ENCODE peak calls at places on chromosome 21, in seven cellular contexts. H, W, V, T, K, L and A are unnamed samples. For H3K79me1, the result is how much of the 10 kb centered on the place peaks cover.

GRCh38 chr21:26934383-26934782 is 32.5 kb downstream of the ADAMTS5 start:
- DNase-seq in W (no peak), L (no peak), K (no peak), H (no peak), T (no peak), V (no peak), A (no peak)

GRCh38 chr21:38280446-38280845 is 23.7 kb downstream of the KCNJ15 start:
- DNase-seq in L (no peak), K (no peak), V (no peak), H (peak), W (no peak), T (no peak), A (no peak)

GRCh38 chr21:21715286-21715969 is 717.2 kb downstream of the NCAM2 start:
- DNase-seq in L (no peak), W (no peak), H (peak), K (peak), T (no peak), V (no peak), A (peak)

GRCh38 chr21:26116456-26117011 is 54.0 kb downstream of the APP start:
- DNase-seq in V (no peak), W (no peak), T (peak), H (peak), L (no peak), K (no peak), A (peak)

GRCh38 chr21:28118570-28118969 is 874.1 kb downstream of the LTN1 start:
- DNase-seq in L (no peak), H (no peak), W (no peak), K (no peak), T (no peak), V (no peak), A (no peak)

GRCh38 chr21:17848228-17848627 is 29.1 kb upstream of the C21orf91 start:
- DNase-seq in K (peak), L (no peak), T (no peak), V (no peak), H (peak), W (no peak), A (no peak)

GRCh38 chr21:32184059-32184458 is 94.8 kb downstream of the MIS18A start:
- DNase-seq in W (no peak), K (no peak), T (no peak), V (no peak), L (no peak), H (no peak), A (peak)

GRCh38 chr21:28150778-28151177 is 841.9 kb downstream of the LTN1 start:
- DNase-seq in T (peak), W (no peak), L (no peak), K (peak), V (no peak), H (peak), A (no peak)

GRCh38 chr21:38303300-38303699 is 46.5 kb downstream of the KCNJ15 start:
- DNase-seq in W (no peak), K (peak), L (no peak), T (no peak), V (no peak), H (peak), A (no peak)

GRCh38 chr21:20874202-20874601 is 124.0 kb upstream of the NCAM2 start:
- DNase-seq in L (no peak), H (no peak), W (no peak), K (no peak), T (no peak), V (no peak), A (no peak)

GRCh38 chr21:35026617-35027557 is 22.2 kb downstream of the RUNX1 start:
- DNase-seq in H (peak), T (no peak), V (peak), W (peak), L (no peak), K (peak), A (peak)

GRCh38 chr21:30988706-30989105 is 49.6 kb downstream of the KRTAP19-8 start:
- DNase-seq in W (no peak), T (no peak), L (no peak), V (no peak), H (no peak), K (no peak), A (no peak)

GRCh38 chr21:35136106-35136505 is 87.0 kb upstream of the RUNX1 start:
- DNase-seq in H (no peak), L (no peak), T (no peak), W (no peak), V (no peak), K (no peak), A (no peak)

GRCh38 chr21:35375115-35375514 is 326.0 kb upstream of the RUNX1 start:
- DNase-seq in K (peak), H (peak), L (no peak), W (no peak), V (no peak), T (peak), A (no peak)

GRCh38 chr21:17585875-17586450 is 26.7 kb downstream of the BTG3 start:
- DNase-seq in V (no peak), K (peak), T (peak), L (no peak), W (peak), H (peak), A (peak)

GRCh38 chr21:31184462-31184861 is 146.2 kb upstream of the KRTAP19-8 start:
- DNase-seq in T (no peak), W (no peak), L (no peak), H (no peak), K (no peak), V (no peak), A (peak)

GRCh38 chr21:36694041-36694515 is 4.8 kb upstream of the SIM2 start:
- DNase-seq in T (no peak), L (no peak), V (no peak), W (no peak), K (no peak), H (peak), A (peak)

GRCh38 chr21:36980280-36981048 is 14.0 kb upstream of the HLCS start:
- DNase-seq in W (no peak), H (no peak), T (no peak), V (peak), K (peak), L (no peak), A (no peak)

GRCh38 chr21:21010228-21010627 is 12.0 kb downstream of the NCAM2 start:
- DNase-seq in V (no peak), H (no peak), K (no peak), T (no peak), W (no peak), L (no peak), A (no peak)

GRCh38 chr21:36744560-36745231 is 45.8 kb downstream of the SIM2 start:
- DNase-seq in K (no peak), T (no peak), H (no peak), V (no peak), L (no peak), W (no peak), A (no peak)

GRCh38 chr21:27359141-27359540 is 392.3 kb upstream of the ADAMTS5 start:
- DNase-seq in W (no peak), K (peak), L (no peak), V (no peak), H (peak), T (no peak), A (no peak)

GRCh38 chr21:17538576-17538975 is 25.7 kb downstream of the CXADR start:
- DNase-seq in W (no peak), K (no peak), L (no peak), T (no peak), V (no peak), H (no peak), A (no peak)

GRCh38 chr21:37870229-37870628 is 46.0 kb downstream of the KCNJ6 start:
- DNase-seq in V (no peak), H (no peak), K (no peak), T (no peak), W (no peak), L (no peak), A (no peak)

GRCh38 chr21:38359835-38360234 is 103.0 kb downstream of the KCNJ15 start:
- DNase-seq in T (no peak), W (no peak), H (no peak), V (no peak), L (no peak), K (no peak), A (no peak)

GRCh38 chr21:39867198-39867650 is at the start of gene PCP4:
- DNase-seq in H (no peak), L (peak), K (no peak), W (peak), V (peak), T (peak), A (peak)

GRCh38 chr21:15729346-15729673 is 472 bp upstream of the USP25 start:
- DNase-seq in W (no peak), T (no peak), L (no peak), K (no peak), H (peak), V (no peak), A (peak)

GRCh38 chr21:36691539-36692124 is 7.3 kb upstream of the SIM2 start:
- DNase-seq in V (no peak), T (peak), L (no peak), H (peak), W (no peak), K (no peak), A (peak)

GRCh38 chr21:42834730-42835191 is 44.6 kb downstream of the WDR4 start:
- DNase-seq in H (no peak), L (no peak), K (no peak), W (no peak), T (no peak), V (no peak), A (no peak)
- H4K8ac ChIP-seq in H (no peak), L (no peak), K (no peak), W (no peak), T (no peak), V (no peak), A (no peak)

GRCh38 chr21:44749759-44750674 is 38.6 kb upstream of the TSPEAR start:
- DNase-seq in V (no peak), L (no peak), T (no peak), H (no peak), W (no peak), K (no peak), A (no peak)
- H3K79me1 ChIP-seq in V (under half), L (under half), T (under half), H (under half), W (under half), K (under half), A (under half)

GRCh38 chr21:41530366-41530765 is 22.4 kb upstream of the TMPRSS2 start:
- DNase-seq in V (no peak), T (no peak), H (no peak), K (no peak), L (no peak), W (no peak), A (no peak)
- H4K8ac ChIP-seq in V (no peak), T (no peak), H (no peak), K (no peak), L (no peak), W (no peak), A (no peak)

GRCh38 chr21:46119565-46120271 is 21.8 kb downstream of the COL6A2 start:
- DNase-seq in H (no peak), L (no peak), T (no peak), W (no peak), K (no peak), V (peak), A (no peak)
- H3K79me1 ChIP-seq in H (half or more), L (under half), T (under half), W (under half), K (half or more), V (under half), A (under half)

DNA sequence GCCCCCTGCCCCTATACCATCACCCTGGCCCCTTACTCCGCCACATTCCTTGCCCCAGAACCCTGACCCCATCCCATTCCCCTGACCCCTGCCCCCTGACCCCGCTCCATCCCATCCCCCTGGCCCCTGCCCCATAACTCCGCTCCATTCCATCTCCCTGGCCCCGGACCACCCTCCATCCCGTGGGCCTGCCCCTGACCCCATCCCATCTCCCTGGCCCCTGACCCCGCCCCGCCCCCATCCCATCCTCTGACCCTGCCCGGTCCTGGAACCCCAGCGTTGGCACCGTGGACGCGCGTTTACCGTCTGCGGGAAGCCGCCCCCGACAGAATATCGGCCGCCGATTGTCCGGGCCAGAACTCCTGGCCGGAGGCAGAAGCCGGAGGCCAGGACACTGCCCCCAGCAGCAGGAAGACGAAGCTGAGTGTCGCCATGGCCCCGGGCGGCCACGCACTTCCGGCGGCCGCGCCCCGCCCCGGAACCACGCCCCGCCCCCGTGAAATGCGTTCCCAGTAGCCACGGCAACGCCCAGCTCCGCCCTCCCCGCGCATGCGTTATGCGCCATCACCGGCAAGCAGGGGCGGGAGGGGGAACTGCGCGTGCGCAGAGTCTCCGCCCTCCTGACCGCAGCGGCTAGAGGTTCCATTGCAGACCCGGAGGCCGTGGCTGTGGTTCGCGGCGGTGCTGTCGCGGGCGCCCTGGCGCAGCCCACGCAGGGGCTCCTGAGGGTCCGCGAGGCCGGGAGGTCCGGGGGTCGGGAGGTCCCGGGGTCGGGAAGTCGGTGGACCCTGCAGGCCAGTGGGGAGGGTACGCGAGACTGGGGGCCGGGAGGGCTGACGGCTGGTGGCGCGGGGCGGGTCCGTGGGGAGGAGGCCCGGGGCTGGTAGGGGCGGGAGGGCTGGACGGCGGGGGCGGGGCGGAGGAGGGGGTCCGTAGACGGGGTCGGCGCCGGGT is at the start of gene POFUT2:
- DNase-seq in L (peak), T (peak), K (peak), W (peak), H (peak), V (peak), A (peak)
- H4K8ac ChIP-seq in L (peak), T (peak), K (peak), W (no peak), H (no peak), V (no peak), A (no peak)

DNA sequence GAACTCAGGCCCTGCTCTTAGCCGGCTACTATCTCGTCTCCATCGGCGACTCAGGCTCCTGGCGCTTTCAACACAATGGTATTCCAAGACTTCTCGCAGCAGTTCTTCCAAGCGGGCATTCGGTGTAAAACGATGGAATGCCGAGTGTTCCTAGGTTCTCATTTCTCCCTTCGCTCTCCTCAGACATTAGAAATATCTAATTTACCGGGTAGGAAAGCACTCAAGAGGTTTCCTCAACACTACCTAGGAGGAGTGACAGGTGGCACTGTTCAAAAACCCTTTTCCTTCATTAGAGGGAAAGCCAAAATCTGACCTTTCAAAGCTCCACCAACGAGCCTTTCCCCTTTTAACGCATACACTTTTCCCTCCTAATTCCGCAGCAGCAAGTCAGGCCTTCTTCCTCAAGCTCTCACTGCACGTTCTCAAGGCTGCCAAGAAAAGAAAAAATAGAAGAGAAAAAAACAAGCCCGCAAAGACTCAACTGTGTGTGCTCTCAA is 601 bp downstream of the UBE2G2 start:
- DNase-seq in V (no peak), L (no peak), W (no peak), T (peak), K (peak), H (peak), A (peak)
- H3K79me1 ChIP-seq in V (under half), L (under half), W (under half), T (under half), K (under half), H (half or more), A (under half)

DNA sequence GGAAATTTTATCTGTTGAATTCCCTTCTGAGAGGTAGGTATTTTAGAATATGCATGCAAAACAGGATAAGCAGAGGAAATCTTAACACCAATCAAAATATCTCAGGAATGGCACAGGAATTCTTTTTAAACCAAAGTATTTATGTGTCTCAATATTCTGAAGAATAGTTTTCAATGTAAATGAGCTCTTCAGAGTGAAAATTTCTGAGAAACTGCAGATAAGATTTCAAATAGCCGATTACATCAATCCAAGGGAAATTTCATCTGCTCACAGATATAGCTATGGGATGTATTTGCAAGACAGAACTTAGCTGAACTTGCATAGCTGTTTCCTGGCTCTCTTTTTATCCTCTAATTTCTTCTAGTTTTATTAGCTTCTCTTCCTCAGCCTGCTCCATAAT is 209.5 kb downstream of the GRIK1 start:
- DNase-seq in V (no peak), T (peak), H (no peak), K (no peak), W (no peak), L (no peak), A (no peak)
- H4K8ac ChIP-seq in V (no peak), T (no peak), H (no peak), K (no peak), W (no peak), L (no peak), A (no peak)

GRCh38 chr21:33734818-33735217 is 92.5 kb downstream of the ITSN1 start:
- DNase-seq in W (no peak), K (no peak), H (no peak), L (no peak), V (no peak), T (no peak), A (no peak)
- H3K79me1 ChIP-seq in W (under half), K (under half), H (under half), L (under half), V (under half), T (under half), A (under half)